ENCODE peak calls at places on chromosome 9, in seven cellular contexts. W is amniotic epithelial cell; B is adrenal gland; N is NCI-H146; U is T-helper 2 cell; M is A549; D is CD8-positive, alpha-beta memory T cell. I is an unnamed sample.

GRCh38 chr9:137461663-137462395 is 2.7 kb upstream of the NSMF start:
- DNase-seq in B (peak; percentile 25), D (peak; percentile 97), N (no peak), M (peak; percentile 81), W (peak; percentile 68), U (peak; percentile 95), I (peak; percentile 51)

GRCh38 chr9:107106416-107106815 is 176.7 kb upstream of the RAD23B start:
- DNase-seq in N (no peak), D (no peak), B (no peak), M (no peak), W (no peak), U (no peak), I (no peak)

GRCh38 chr9:70218767-70219166 is 40.0 kb upstream of the SMC5 start:
- DNase-seq in W (no peak), D (no peak), N (no peak), M (no peak), B (no peak), U (no peak), I (no peak)

GRCh38 chr9:109478665-109479380 is 19.3 kb downstream of the PTPN3 start:
- DNase-seq in U (no peak), M (no peak), W (no peak), D (no peak), N (no peak), B (no peak), I (no peak)

GRCh38 chr9:129704797-129705196 is 39.4 kb downstream of the PRRX2 start:
- DNase-seq in U (no peak), D (no peak), W (no peak), M (no peak), B (no peak), N (no peak), I (no peak)

GRCh38 chr9:89874351-89875321 is 269.8 kb downstream of the GADD45G start:
- DNase-seq in W (no peak), B (no peak), D (no peak), U (no peak), N (no peak), M (no peak), I (no peak)

GRCh38 chr9:96331236-96331947 is 29.4 kb upstream of the HSD17B3 start:
- DNase-seq in U (no peak), M (no peak), N (no peak), W (peak; percentile 58), D (no peak), B (no peak), I (no peak)

GRCh38 chr9:91784673-91785402 is 165.2 kb downstream of the ROR2 start:
- DNase-seq in D (no peak), W (no peak), U (no peak), N (no peak), B (no peak), M (no peak), I (no peak)

GRCh38 chr9:126336350-126337335 is 10.0 kb downstream of the MVB12B start:
- DNase-seq in U (no peak), W (no peak), B (no peak), N (no peak), D (no peak), M (no peak), I (no peak)

GRCh38 chr9:5441043-5441442 is 3.3 kb upstream of the PLGRKT start:
- DNase-seq in M (peak; percentile 42), W (peak; percentile 73), U (no peak), D (no peak), N (no peak), B (no peak), I (no peak)

GRCh38 chr9:7668541-7668940 is 131.0 kb downstream of the DMAC1 start:
- DNase-seq in W (no peak), D (no peak), N (no peak), M (no peak), B (no peak), U (no peak), I (no peak)

GRCh38 chr9:22790329-22790728 is 343.7 kb downstream of the DMRTA1 start:
- DNase-seq in U (no peak), M (no peak), N (no peak), W (no peak), B (no peak), D (no peak), I (no peak)

GRCh38 chr9:2242778-2243395 is 227.7 kb downstream of the SMARCA2 start:
- DNase-seq in W (peak; percentile 89), U (no peak), D (no peak), N (peak; percentile 85), B (peak; percentile 21), M (no peak), I (no peak)

GRCh38 chr9:14238518-14238917 is 75.4 kb downstream of the NFIB start:
- DNase-seq in U (no peak), W (peak; percentile 71), B (no peak), D (no peak), M (peak; percentile 83), N (no peak), I (no peak)

GRCh38 chr9:111798786-111799185 is 4.0 kb upstream of the SHOC1 start:
- DNase-seq in M (peak; percentile 48), D (no peak), U (no peak), N (no peak), B (no peak), W (peak; percentile 74), I (no peak)

GRCh38 chr9:114668146-114668545 is 10.5 kb upstream of the TEX53 start:
- DNase-seq in M (no peak), D (no peak), N (no peak), B (no peak), W (peak; percentile 25), U (no peak), I (no peak)

GRCh38 chr9:8733096-8733954 is 933.7 kb upstream of the DMAC1 start:
- DNase-seq in M (no peak), N (peak; percentile 98), U (no peak), B (peak; percentile 8), W (no peak), D (no peak), I (no peak)

GRCh38 chr9:111914749-111915424 is 18.3 kb downstream of the UGCG start:
- DNase-seq in B (no peak), D (no peak), M (no peak), U (no peak), N (peak; percentile 27), W (peak; percentile 44), I (no peak)

GRCh38 chr9:110021891-110022290 is 186.1 kb downstream of the C9orf152 start:
- DNase-seq in U (no peak), N (no peak), W (no peak), M (no peak), D (no peak), B (no peak), I (no peak)

GRCh38 chr9:33132249-33132772 is 34.8 kb downstream of the B4GALT1 start:
- DNase-seq in D (no peak), B (peak; percentile 63), N (no peak), M (peak; percentile 52), W (peak; percentile 78), U (no peak), I (no peak)

GRCh38 chr9:122403381-122404002 is 32.7 kb downstream of the PTGS1 start:
- DNase-seq in B (no peak), M (no peak), D (no peak), N (no peak), W (no peak), U (no peak), I (no peak)

GRCh38 chr9:31700252-31701045 is 684.0 kb upstream of the ACO1 start:
- DNase-seq in D (no peak), B (no peak), W (no peak), M (no peak), U (no peak), N (peak; percentile 30), I (no peak)

I was measured in activated T-helper 9 cell treated with anti-CD3 and anti-CD28 coated beads, Interleukin-2, amount 50 U/mL, for 16 hours.